ENCODE peak calls at places on chromosome 11, in nine cellular contexts. O is heart left ventricle; Z is A549; L is adipocyte; J is stimulated activated CD4-positive, alpha-beta T cell treated with anti-CD3 and anti-CD28 coated beads, Interleukin-2, amount 100 ng/mL, for 48 hours; M is activated CD4-positive, alpha-beta T cell treated with anti-CD3 and anti-CD28 coated beads, Interleukin-2, amount 10 ng/mL, durations not matched to agents 7 days and 5 days; G is mesothelial cell of epicardium; K is kidney tubule cell; H is NCI-H1092. E is an unnamed sample.

GRCh38 chr11:115941044-115941443 is 436.8 kb upstream of the CADM1 start:
- DNase-seq in M (no peak), J (no peak), K (no peak), H (no peak), G (no peak), Z (no peak), L (no peak), O (no peak), E (no peak)

GRCh38 chr11:65434667-65435179 is 12.1 kb downstream of the NEAT1 start:
- DNase-seq in H (no peak), J (no peak), G (no peak), Z (peak), L (peak), O (no peak), M (no peak), K (peak), E (peak)

GRCh38 chr11:44893250-44894216 is 57.1 kb downstream of the TP53I11 start:
- DNase-seq in G (no peak), O (peak), Z (no peak), L (no peak), K (no peak), M (no peak), H (peak), J (no peak), E (no peak)

GRCh38 chr11:119318240-119319135 is 1.6 kb upstream of the MCAM start:
- DNase-seq in L (no peak), J (no peak), M (no peak), K (peak), G (no peak), Z (no peak), O (peak), H (peak), E (no peak)

GRCh38 chr11:1303973-1304372 is 5.5 kb downstream of the TOLLIP start:
- DNase-seq in L (no peak), Z (no peak), J (no peak), M (no peak), H (no peak), G (no peak), O (no peak), K (no peak), E (no peak)

GRCh38 chr11:127105578-127105977 is 105.0 kb upstream of the KIRREL3 start:
- DNase-seq in O (no peak), J (no peak), H (peak), K (no peak), Z (no peak), G (no peak), M (no peak), L (no peak), E (no peak)

GRCh38 chr11:62710001-62710345 is 2.5 kb downstream of the GNG3 start:
- DNase-seq in M (peak), G (no peak), L (peak), K (no peak), H (no peak), J (no peak), O (no peak), Z (no peak), E (no peak)

GRCh38 chr11:41307371-41308080 is 151.9 kb downstream of the LRRC4C start:
- DNase-seq in G (no peak), J (no peak), H (no peak), O (no peak), L (no peak), M (no peak), K (no peak), Z (no peak), E (no peak)

GRCh38 chr11:2186669-2187266 is 15.2 kb upstream of the TH start:
- DNase-seq in O (no peak), G (no peak), M (peak), K (peak), J (peak), L (peak), H (peak), Z (peak), E (no peak)

GRCh38 chr11:45658292-45658991 is 7.0 kb downstream of the CHST1 start:
- DNase-seq in O (peak), H (no peak), J (no peak), M (no peak), G (no peak), K (peak), Z (no peak), L (peak), E (peak)

GRCh38 chr11:77140231-77140959 is 12.3 kb downstream of the MYO7A start:
- DNase-seq in L (peak), H (no peak), G (no peak), K (no peak), M (no peak), O (peak), J (no peak), Z (no peak), E (no peak)

GRCh38 chr11:36565033-36565610 is 2.7 kb upstream of the RAG1 start:
- DNase-seq in K (no peak), Z (no peak), J (no peak), O (no peak), H (no peak), M (no peak), L (no peak), G (no peak), E (no peak)

GRCh38 chr11:118215262-118215661 is 9.5 kb downstream of the JAML start:
- DNase-seq in M (peak), Z (no peak), O (no peak), G (no peak), H (no peak), L (no peak), J (no peak), K (no peak), E (no peak)

GRCh38 chr11:111729441-111729840 is 36.7 kb downstream of the PPP2R1B start:
- DNase-seq in H (peak), Z (no peak), L (no peak), J (no peak), G (no peak), K (no peak), O (no peak), M (no peak), E (no peak)

GRCh38 chr11:17256512-17256911 is 20.0 kb upstream of the NUCB2 start:
- DNase-seq in L (peak), J (no peak), M (no peak), Z (peak), O (no peak), G (no peak), H (no peak), K (peak), E (no peak)

GRCh38 chr11:71221201-71221600 is 31.2 kb downstream of the SHANK2 start:
- DNase-seq in Z (no peak), J (no peak), L (no peak), G (no peak), M (no peak), H (no peak), O (no peak), K (no peak), E (peak)

GRCh38 chr11:120229451-120230424 is 10.2 kb upstream of the POU2F3 start:
- DNase-seq in M (peak), G (no peak), Z (peak), K (peak), L (peak), O (no peak), H (no peak), J (no peak), E (no peak)

GRCh38 chr11:43818220-43818619 is 62.4 kb upstream of the ALKBH3 start:
- DNase-seq in Z (no peak), L (peak), H (no peak), O (no peak), K (no peak), J (no peak), G (no peak), M (no peak), E (no peak)

GRCh38 chr11:61083601-61084147 is 18.6 kb upstream of the CD5 start:
- DNase-seq in G (no peak), O (no peak), L (no peak), H (no peak), M (peak), K (no peak), J (no peak), Z (no peak), E (no peak)

GRCh38 chr11:73265853-73266643 is 6.1 kb upstream of the P2RY6 start:
- DNase-seq in J (no peak), K (no peak), H (no peak), L (no peak), O (no peak), Z (no peak), G (no peak), M (no peak), E (peak)

GRCh38 chr11:27857588-27857987 is 157.3 kb upstream of the BDNF start:
- DNase-seq in H (no peak), O (no peak), K (no peak), Z (no peak), L (no peak), J (no peak), M (no peak), G (no peak), E (no peak)

GRCh38 chr11:32960553-32961164 is 55.0 kb upstream of the DEPDC7 start:
- DNase-seq in Z (peak), G (no peak), J (no peak), L (peak), M (no peak), K (peak), O (no peak), H (peak), E (no peak)

GRCh38 chr11:959608-960007 is 33.9 kb downstream of the AP2A2 start:
- DNase-seq in G (no peak), M (no peak), O (no peak), Z (no peak), J (no peak), H (no peak), L (no peak), K (peak), E (no peak)

GRCh38 chr11:134470238-134470637 is 58.2 kb upstream of the B3GAT1 start:
- DNase-seq in K (no peak), L (no peak), G (no peak), Z (no peak), O (no peak), J (no peak), H (no peak), M (no peak), E (peak)

GRCh38 chr11:67400942-67401494 is 640 bp downstream of the PPP1CA start:
- DNase-seq in G (no peak), H (no peak), K (no peak), O (no peak), Z (no peak), J (no peak), M (no peak), L (peak), E (no peak)

GRCh38 chr11:48028909-48029685 is 48.7 kb downstream of the PTPRJ start:
- DNase-seq in Z (no peak), L (peak), O (no peak), J (no peak), H (no peak), G (no peak), K (no peak), M (peak), E (no peak)

GRCh38 chr11:44058275-44058674 is 7.8 kb upstream of the ACCS start:
- DNase-seq in O (no peak), J (no peak), Z (no peak), G (no peak), K (no peak), M (no peak), L (no peak), H (no peak), E (no peak)

GRCh38 chr11:33476945-33477584 is 219.9 kb downstream of the HIPK3 start:
- DNase-seq in K (peak), O (no peak), M (no peak), G (no peak), L (peak), Z (no peak), H (no peak), J (no peak), E (no peak)

GRCh38 chr11:69894126-69895047 is 75.2 kb upstream of the FGF3 start:
- DNase-seq in G (no peak), Z (no peak), M (no peak), J (no peak), L (no peak), K (no peak), O (peak), H (no peak), E (no peak)